ENCODE peak calls at places on chromosomes 1 and 21, in four cellular contexts. H is HCT116, X is H1, B is A549. Z is an unnamed sample.
A peak's percentile ranks its signal among the peaks of the same experiment; 100 is the strongest.

GRCh38 chr1:207866471-207867135 is 44.3 kb downstream of the CD34 start:
- DNase-seq in H (no peak), B (no peak), X (no peak), Z (peak; percentile 46)

GRCh38 chr1:161388639-161389038 is 21.0 kb upstream of the CFAP126 start:
- DNase-seq in H (no peak), B (no peak), X (no peak), Z (peak; percentile 29)

GRCh38 chr1:178047403-178048093 is 46.4 kb upstream of the RASAL2 start:
- DNase-seq in B (no peak), X (no peak), H (no peak), Z (no peak)

GRCh38 chr1:24228312-24228711 is 41.2 kb upstream of the IFNLR1 start:
- DNase-seq in H (no peak), B (no peak), X (no peak), Z (no peak)

GRCh38 chr21:46437511-46437910 is 21.2 kb upstream of the DIP2A start:
- DNase-seq in X (no peak), B (no peak), H (no peak), Z (no peak)

GRCh38 chr1:118123436-118123835 is 61.6 kb downstream of the SPAG17 start:
- DNase-seq in B (no peak), X (no peak), H (no peak), Z (no peak)

GRCh38 chr1:160410412-160411005 is 10.1 kb downstream of the VANGL2 start:
- DNase-seq in B (no peak), H (no peak), X (peak; percentile 72), Z (no peak)

GRCh38 chr1:198681831-198682756 is 43.3 kb downstream of the PTPRC start:
- DNase-seq in X (no peak), H (no peak), B (no peak), Z (peak; percentile 98)

GRCh38 chr1:225866061-225866844 is 15.9 kb downstream of the TMEM63A start:
- DNase-seq in H (no peak), B (no peak), X (no peak), Z (peak; percentile 95)

GRCh38 chr1:47209725-47210330 is 20.0 kb upstream of the PDZK1IP1 start:
- DNase-seq in X (no peak), H (no peak), B (no peak), Z (no peak)

GRCh38 chr1:156488566-156489165 is 11.9 kb downstream of the MEF2D start:
- DNase-seq in B (no peak), X (no peak), H (no peak), Z (no peak)

GRCh38 chr1:10765734-10766478 is 30.5 kb downstream of the CASZ1 start:
- DNase-seq in X (no peak), B (no peak), H (no peak), Z (no peak)

GRCh38 chr1:201737350-201738060 is 91.5 kb upstream of the IPO9 start:
- DNase-seq in X (no peak), H (no peak), B (no peak), Z (no peak)

GRCh38 chr1:197614916-197615692 is 160.2 kb downstream of the DENND1B start:
- DNase-seq in H (peak; percentile 35), X (peak; percentile 45), B (no peak), Z (peak; percentile 57)

GRCh38 chr1:232684331-232685105 is 54.6 kb upstream of the SIPA1L2 start:
- DNase-seq in B (no peak), H (no peak), X (no peak), Z (peak; percentile 11)

GRCh38 chr1:103496014-103496635 is 29.4 kb upstream of the RNPC3 start:
- DNase-seq in H (no peak), B (no peak), X (no peak), Z (no peak)

GRCh38 chr1:27038020-27038419 is 25.4 kb upstream of the TENT5B start:
- DNase-seq in X (no peak), B (no peak), H (no peak), Z (peak; percentile 35)

GRCh38 chr1:16628361-16629111 is 15.2 kb upstream of the NBPF1 start:
- DNase-seq in B (no peak), X (peak; percentile 59), H (no peak), Z (no peak)

GRCh38 chr1:157412308-157412707 is 140.0 kb downstream of the FCRL5 start:
- DNase-seq in X (no peak), B (no peak), H (no peak), Z (no peak)

GRCh38 chr1:29953938-29954337 is 717.6 kb downstream of the PTPRU start:
- DNase-seq in X (no peak), B (no peak), H (no peak), Z (no peak)

GRCh38 chr1:26336477-26337205 is 17.3 kb downstream of the CRYBG2 start:
- DNase-seq in X (peak; percentile 97), H (peak; percentile 75), B (peak; percentile 69), Z (peak; percentile 49)

GRCh38 chr1:35454616-35455015 is 102.6 kb downstream of the KIAA0319L start:
- DNase-seq in B (no peak), X (no peak), H (no peak), Z (peak; percentile 75)

GRCh38 chr1:245458234-245458633 is 303.4 kb downstream of the KIF26B start:
- DNase-seq in X (no peak), B (no peak), H (no peak), Z (no peak)

GRCh38 chr1:11178021-11179015 is 10.8 kb upstream of the ANGPTL7 start:
- DNase-seq in H (no peak), B (no peak), X (no peak), Z (no peak)

GRCh38 chr1:37915484-37916093 is 31.3 kb downstream of the INPP5B start:
- DNase-seq in B (no peak), H (no peak), X (no peak), Z (no peak)

GRCh38 chr1:156616463-156616862 is 2.8 kb upstream of the HAPLN2 start:
- DNase-seq in X (no peak), H (no peak), B (no peak), Z (no peak)

GRCh38 chr1:25700124-25700523 is 83.5 kb downstream of the MAN1C1 start:
- DNase-seq in H (no peak), B (no peak), X (no peak), Z (no peak)

GRCh38 chr21:36640260-36641244 is 58.4 kb upstream of the SIM2 start:
- DNase-seq in B (no peak), H (no peak), X (no peak), Z (peak; percentile 28)

GRCh38 chr1:63276625-63277024 is 45.7 kb upstream of the FOXD3 start:
- DNase-seq in X (no peak), H (no peak), B (no peak), Z (no peak)

GRCh38 chr1:31571340-31572295 is 4.7 kb upstream of the TINAGL1 start:
- DNase-seq in B (no peak), H (no peak), X (peak; percentile 32), Z (peak; percentile 23)

GRCh38 chr1:172394167-172394751 is 26.2 kb upstream of the C1orf105 start:
- DNase-seq in H (no peak), B (no peak), X (no peak), Z (no peak)

DNA sequence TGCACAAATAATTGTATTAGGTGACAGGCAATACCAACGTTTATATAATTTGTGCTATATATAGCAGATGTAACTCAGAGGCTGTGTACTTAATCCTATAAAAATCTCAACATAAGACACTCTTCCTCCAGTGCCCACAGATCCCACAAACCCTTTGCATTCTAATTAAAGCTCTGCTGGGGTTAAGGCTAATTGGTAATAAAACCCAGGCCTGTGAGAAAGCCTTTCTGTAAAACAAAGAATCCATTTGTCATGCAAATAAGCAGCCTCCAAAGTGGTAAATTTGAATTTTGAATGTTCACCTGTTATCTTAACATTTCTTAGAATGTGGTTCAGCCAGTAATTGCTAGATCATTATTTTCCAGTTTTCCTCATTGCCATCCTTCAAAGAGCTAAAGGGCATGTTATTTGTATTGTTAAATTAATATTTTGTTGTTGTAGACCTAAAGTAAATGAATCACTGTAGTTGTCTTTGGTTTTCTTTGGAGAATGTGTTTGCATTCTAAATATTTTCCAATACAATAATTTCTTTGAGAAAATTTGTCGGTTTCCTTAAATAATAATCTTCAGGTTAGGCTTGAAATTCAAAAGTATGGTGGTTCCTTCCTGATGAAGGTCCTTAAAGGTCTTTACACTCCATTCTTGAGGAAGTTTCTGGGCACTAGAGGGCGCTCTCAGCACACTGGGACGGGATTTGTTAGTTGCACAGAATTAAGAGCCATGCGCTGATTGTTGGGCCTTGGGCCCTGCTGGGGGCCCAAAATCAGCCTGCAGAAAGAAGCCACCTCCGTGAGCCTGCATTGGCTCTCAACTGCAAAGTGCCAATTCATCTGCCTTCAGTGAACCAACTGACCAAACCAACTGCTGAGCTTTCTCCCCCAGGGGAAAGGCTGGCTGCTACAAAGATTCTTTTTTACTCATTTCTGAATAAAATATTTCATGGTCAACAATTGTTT is 46.1 kb upstream of the PRDX6 start:
- DNase-seq in X (peak; percentile 97), H (peak; percentile 84), B (peak; percentile 62), Z (peak; percentile 86)
- H3K4me3 ChIP-seq in X (no peak overlapping the region), H (peak overlapping the region; percentile 40), B (no peak overlapping the region), Z (no peak overlapping the region)

DNA sequence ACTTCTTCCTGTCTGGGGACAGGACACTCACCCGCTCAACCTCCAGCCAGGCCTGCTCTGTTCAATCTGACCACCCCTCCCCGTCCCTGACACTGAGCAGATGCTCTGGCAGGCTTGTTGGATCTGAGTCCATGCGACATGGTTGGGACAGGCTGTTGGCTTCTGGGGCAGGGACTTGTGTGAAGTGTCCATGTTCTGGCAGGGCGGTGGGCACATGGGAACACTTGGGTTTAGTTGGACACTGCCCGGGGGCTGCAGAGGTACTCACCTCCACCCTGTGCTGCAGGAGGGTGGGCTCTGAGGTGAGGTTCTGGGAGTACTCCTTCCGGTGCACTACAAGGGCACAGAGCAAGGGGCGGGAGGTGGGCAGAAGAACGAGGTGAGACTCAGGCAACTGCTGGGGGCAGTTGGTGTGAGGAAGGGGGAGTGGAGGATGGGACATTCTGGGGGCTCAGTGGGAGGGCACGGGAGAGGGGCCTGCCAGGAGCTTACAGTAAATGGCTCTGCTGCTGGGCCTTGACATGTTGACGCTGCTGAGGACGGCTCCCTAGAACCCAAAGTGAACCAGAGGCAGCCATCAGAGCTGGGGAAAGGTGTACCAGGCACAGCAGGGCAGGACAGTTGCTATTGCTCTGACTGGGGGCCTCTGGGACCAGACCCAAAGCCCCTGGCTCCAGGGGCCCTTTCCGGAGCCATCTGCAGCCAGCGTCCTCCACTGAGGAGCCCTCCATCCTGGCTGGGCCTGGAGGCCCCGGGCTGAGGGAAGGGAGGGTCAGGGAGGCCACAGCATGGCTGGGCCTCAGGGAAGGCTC is 2.3 kb downstream of the EPS8L3 start:
- DNase-seq in B (no peak), X (no peak), H (no peak), Z (no peak)
- TF ChIP-seq MAX in B (no peak), X (no peak), H (no peak), Z (no peak)

DNA sequence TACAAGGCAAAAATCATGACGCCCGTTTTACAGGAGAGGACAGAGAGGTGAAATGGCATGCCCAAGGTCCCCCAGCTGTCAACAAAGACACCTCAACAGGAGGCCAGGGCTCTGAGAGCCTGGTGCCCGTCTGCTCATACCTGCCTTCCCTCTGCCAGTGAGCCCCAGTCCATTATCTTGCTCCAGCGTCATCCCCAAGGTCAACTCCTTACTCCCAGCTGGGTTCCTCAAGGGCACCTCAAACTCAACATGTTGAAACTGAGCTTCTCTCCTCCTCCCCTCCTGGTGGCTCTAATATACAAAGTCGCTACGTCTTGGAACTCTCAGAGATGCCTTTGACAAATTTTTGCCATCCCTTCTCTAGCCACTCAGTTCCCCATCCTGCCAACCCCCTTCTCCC is 3.2 kb downstream of the PBXIP1 start:
- DNase-seq in X (no peak), H (no peak), B (no peak), Z (no peak)
- H3K4me3 ChIP-seq in X (no peak overlapping the region), H (no peak overlapping the region), B (no peak overlapping the region), Z (no peak overlapping the region)

GRCh38 chr21:38992737-38993136 is 187.0 kb downstream of the ETS2 start:
- DNase-seq in B (no peak), X (no peak), H (no peak), Z (no peak)

GRCh38 chr21:38995755-38996154 is 187.5 kb downstream of the PSMG1 start:
- DNase-seq in H (no peak), X (no peak), B (no peak), Z (no peak)

GRCh38 chr21:38994014-38994413 is 188.3 kb downstream of the ETS2 start:
- DNase-seq in X (no peak), B (no peak), H (no peak), Z (no peak)

GRCh38 chr21:38995071-38995669 is 188.1 kb downstream of the PSMG1 start:
- DNase-seq in H (no peak), B (no peak), X (no peak), Z (no peak)

GRCh38 chr21:38993561-38993960 is 187.8 kb downstream of the ETS2 start:
- DNase-seq in X (no peak), B (peak; percentile 15), H (peak; percentile 4), Z (no peak)
- TF ChIP-seq MAX in X (no peak), B (no peak), H (no peak), Z (no peak)